ENCODE peak calls at places on chromosomes 11 and 22, in five cellular contexts. One of them, this sample, is unnamed.

GRCh38 chr11:74615311-74615710 is 22.9 kb downstream of the POLD3 start:
- DNase-seq in fibroblast of the aortic adventitia: no peak
- DNase-seq in hypothalamus: no peak
- DNase-seq in germinal center: no peak
- DNase-seq in ELR: no peak
- DNase-seq in this sample: no peak

GRCh38 chr11:123799438-123799837 is 6.7 kb downstream of the OR6M1 start:
- DNase-seq in fibroblast of the aortic adventitia: no peak
- DNase-seq in hypothalamus: no peak
- DNase-seq in germinal center: no peak
- DNase-seq in ELR: no peak
- DNase-seq in this sample: no peak

GRCh38 chr11:114846040-114846791 is 167.9 kb downstream of the NXPE2 start:
- DNase-seq in fibroblast of the aortic adventitia: no peak
- DNase-seq in hypothalamus: peak
- DNase-seq in germinal center: no peak
- DNase-seq in ELR: no peak
- DNase-seq in this sample: no peak

GRCh38 chr22:45564349-45565030 is 61.8 kb downstream of the FBLN1 start:
- DNase-seq in fibroblast of the aortic adventitia: no peak
- DNase-seq in hypothalamus: no peak
- DNase-seq in germinal center: no peak
- DNase-seq in ELR: no peak
- DNase-seq in this sample: no peak

GRCh38 chr11:128695539-128696221 is 1.8 kb downstream of the FLI1 start:
- DNase-seq in fibroblast of the aortic adventitia: peak
- DNase-seq in hypothalamus: no peak
- DNase-seq in germinal center: peak
- DNase-seq in ELR: peak
- DNase-seq in this sample: no peak

GRCh38 chr22:19766506-19767426 is 6.2 kb downstream of the TBX1 start:
- DNase-seq in fibroblast of the aortic adventitia: no peak
- DNase-seq in hypothalamus: no peak
- DNase-seq in germinal center: no peak
- DNase-seq in ELR: no peak
- DNase-seq in this sample: no peak

GRCh38 chr11:134478611-134479010 is 66.6 kb upstream of the B3GAT1 start:
- DNase-seq in fibroblast of the aortic adventitia: no peak
- DNase-seq in hypothalamus: no peak
- DNase-seq in germinal center: no peak
- DNase-seq in ELR: no peak
- DNase-seq in this sample: no peak

GRCh38 chr11:61720597-61720996 is 31.8 kb upstream of the MYRF start:
- DNase-seq in fibroblast of the aortic adventitia: no peak
- DNase-seq in hypothalamus: no peak
- DNase-seq in germinal center: no peak
- DNase-seq in ELR: no peak
- DNase-seq in this sample: no peak

GRCh38 chr11:69648679-69649575 is 8.0 kb downstream of the CCND1 start:
- DNase-seq in fibroblast of the aortic adventitia: no peak
- DNase-seq in hypothalamus: no peak
- DNase-seq in germinal center: no peak
- DNase-seq in ELR: no peak
- DNase-seq in this sample: no peak

GRCh38 chr11:69446108-69446507 is 35.4 kb upstream of the LINC01488 start:
- DNase-seq in fibroblast of the aortic adventitia: no peak
- DNase-seq in hypothalamus: no peak
- DNase-seq in germinal center: no peak
- DNase-seq in ELR: no peak
- DNase-seq in this sample: no peak

GRCh38 chr11:57356179-57356757 is 18.1 kb downstream of the P2RX3 start:
- DNase-seq in fibroblast of the aortic adventitia: no peak
- DNase-seq in hypothalamus: no peak
- DNase-seq in germinal center: no peak
- DNase-seq in ELR: no peak
- DNase-seq in this sample: no peak

GRCh38 chr22:41449321-41449720 is 2.7 kb upstream of the TOB2 start:
- DNase-seq in fibroblast of the aortic adventitia: no peak
- DNase-seq in hypothalamus: no peak
- DNase-seq in germinal center: no peak
- DNase-seq in ELR: no peak
- DNase-seq in this sample: no peak

GRCh38 chr11:11569936-11570491 is 51.8 kb downstream of the GALNT18 start:
- DNase-seq in fibroblast of the aortic adventitia: peak
- DNase-seq in hypothalamus: peak
- DNase-seq in germinal center: no peak
- DNase-seq in ELR: no peak
- DNase-seq in this sample: no peak

GRCh38 chr22:40654522-40655167 is 18.1 kb upstream of the MRTFA start:
- DNase-seq in fibroblast of the aortic adventitia: peak
- DNase-seq in hypothalamus: peak
- DNase-seq in germinal center: no peak
- DNase-seq in ELR: peak
- DNase-seq in this sample: peak

GRCh38 chr11:2890466-2891241 is 5.1 kb upstream of the CDKN1C start:
- DNase-seq in fibroblast of the aortic adventitia: no peak
- DNase-seq in hypothalamus: no peak
- DNase-seq in germinal center: no peak
- DNase-seq in ELR: peak
- DNase-seq in this sample: no peak

GRCh38 chr11:2741377-2742131 is 41.8 kb upstream of the KCNQ1OT1 start:
- DNase-seq in fibroblast of the aortic adventitia: peak
- DNase-seq in hypothalamus: no peak
- DNase-seq in germinal center: no peak
- DNase-seq in ELR: peak
- DNase-seq in this sample: peak

GRCh38 chr11:77035580-77035979 is 1.4 kb downstream of the B3GNT6 start:
- DNase-seq in fibroblast of the aortic adventitia: no peak
- DNase-seq in hypothalamus: no peak
- DNase-seq in germinal center: no peak
- DNase-seq in ELR: no peak
- DNase-seq in this sample: no peak

GRCh38 chr22:22887621-22888503 is at the start of gene IGLL5:
- DNase-seq in fibroblast of the aortic adventitia: no peak
- DNase-seq in hypothalamus: no peak
- DNase-seq in germinal center: no peak
- DNase-seq in ELR: no peak
- DNase-seq in this sample: no peak

GRCh38 chr11:83063073-83063754 is 8.5 kb downstream of the RAB30 start:
- DNase-seq in fibroblast of the aortic adventitia: peak
- DNase-seq in hypothalamus: no peak
- DNase-seq in germinal center: peak
- DNase-seq in ELR: peak
- DNase-seq in this sample: no peak

GRCh38 chr11:97140885-97141494 is 751.2 kb downstream of the JRKL start:
- DNase-seq in fibroblast of the aortic adventitia: no peak
- DNase-seq in hypothalamus: no peak
- DNase-seq in germinal center: no peak
- DNase-seq in ELR: peak
- DNase-seq in this sample: peak

GRCh38 chr22:23215294-23216204 is 35.2 kb downstream of the BCR start:
- DNase-seq in fibroblast of the aortic adventitia: peak
- DNase-seq in hypothalamus: no peak
- DNase-seq in germinal center: no peak
- DNase-seq in ELR: peak
- DNase-seq in this sample: peak

GRCh38 chr11:118628432-118628831 is 21.0 kb downstream of the PHLDB1 start:
- DNase-seq in fibroblast of the aortic adventitia: no peak
- DNase-seq in hypothalamus: peak
- DNase-seq in germinal center: no peak
- DNase-seq in ELR: no peak
- DNase-seq in this sample: no peak

GRCh38 chr11:20873054-20873453 is 203.7 kb downstream of the NELL1 start:
- DNase-seq in fibroblast of the aortic adventitia: no peak
- DNase-seq in hypothalamus: no peak
- DNase-seq in germinal center: no peak
- DNase-seq in ELR: peak
- DNase-seq in this sample: no peak

GRCh38 chr22:36689583-36689982 is 14.0 kb downstream of the CACNG2 start:
- DNase-seq in fibroblast of the aortic adventitia: no peak
- DNase-seq in hypothalamus: no peak
- DNase-seq in germinal center: no peak
- DNase-seq in ELR: no peak
- DNase-seq in this sample: no peak

GRCh38 chr22:22803285-22803853 is 84.2 kb upstream of the IGLL5 start:
- DNase-seq in fibroblast of the aortic adventitia: no peak
- DNase-seq in hypothalamus: no peak
- DNase-seq in germinal center: no peak
- DNase-seq in ELR: no peak
- DNase-seq in this sample: no peak

GRCh38 chr11:64225608-64226506 is at the start of the genes NUDT22 and TRPT1:
- DNase-seq in fibroblast of the aortic adventitia: peak
- DNase-seq in hypothalamus: peak
- DNase-seq in germinal center: peak
- DNase-seq in ELR: peak
- DNase-seq in this sample: peak

GRCh38 chr22:44080936-44081853 is 57.1 kb downstream of the PARVB start:
- DNase-seq in fibroblast of the aortic adventitia: peak
- DNase-seq in hypothalamus: peak
- DNase-seq in germinal center: peak
- DNase-seq in ELR: peak
- DNase-seq in this sample: peak

GRCh38 chr22:42655693-42656092 is 6.5 kb upstream of the CYB5R3 start:
- DNase-seq in fibroblast of the aortic adventitia: no peak
- DNase-seq in hypothalamus: no peak
- DNase-seq in germinal center: peak
- DNase-seq in ELR: no peak
- DNase-seq in this sample: no peak

GRCh38 chr22:39498368-39498767 is 3.7 kb upstream of the MIEF1 start:
- DNase-seq in fibroblast of the aortic adventitia: no peak
- DNase-seq in hypothalamus: no peak
- DNase-seq in germinal center: no peak
- DNase-seq in ELR: no peak
- DNase-seq in this sample: no peak

GRCh38 chr11:74465291-74465708 is 2.0 kb downstream of the KCNE3 start:
- DNase-seq in fibroblast of the aortic adventitia: no peak
- DNase-seq in hypothalamus: no peak
- DNase-seq in germinal center: no peak
- DNase-seq in ELR: no peak
- DNase-seq in this sample: no peak

GRCh38 chr22:45208993-45209838 is 31.5 kb downstream of the KIAA0930 start:
- DNase-seq in fibroblast of the aortic adventitia: peak
- DNase-seq in hypothalamus: peak
- DNase-seq in germinal center: no peak
- DNase-seq in ELR: peak
- DNase-seq in this sample: peak

GRCh38 chr22:37017356-37017755 is 1.9 kb downstream of the TST start:
- DNase-seq in fibroblast of the aortic adventitia: no peak
- DNase-seq in hypothalamus: no peak
- DNase-seq in germinal center: no peak
- DNase-seq in ELR: no peak
- DNase-seq in this sample: no peak

This sample was measured in HFFc6.